ENCODE peak calls at places on chromosomes 7 and 10, in five cellular contexts. H is GM12878, S is HCT116, E is SK-N-SH, Y is H1. C is an unnamed sample.

GRCh38 chr10:53601260-53601875 is 828.8 kb upstream of the MBL2 start:
- DNase-seq in E (peak; percentile 14), Y (no peak), S (peak; percentile 4), H (no peak), C (peak; percentile 11)

GRCh38 chr10:93376372-93377296 is 105.5 kb downstream of the MYOF start:
- DNase-seq in H (peak; percentile 31), Y (no peak), S (peak; percentile 80), E (peak; percentile 72), C (peak; percentile 69)

GRCh38 chr7:135414850-135415439 is 95.0 kb downstream of the CNOT4 start:
- DNase-seq in H (no peak), Y (peak; percentile 54), E (peak; percentile 19), S (peak; percentile 65), C (peak; percentile 74)

GRCh38 chr7:44106311-44107065 is 2.3 kb downstream of the AEBP1 start:
- DNase-seq in Y (no peak), E (no peak), H (no peak), S (no peak), C (no peak)

GRCh38 chr10:3222068-3222467 is 49.5 kb upstream of the PITRM1 start:
- DNase-seq in Y (no peak), H (no peak), S (no peak), E (no peak), C (no peak)

GRCh38 chr10:132439424-132440163 is 42.6 kb downstream of the PWWP2B start:
- DNase-seq in S (no peak), E (no peak), H (no peak), Y (no peak), C (no peak)

GRCh38 chr10:30736685-30737232 is 107.2 kb upstream of the LYZL2 start:
- DNase-seq in H (peak; percentile 94), Y (no peak), E (no peak), S (peak; percentile 16), C (no peak)

GRCh38 chr7:26376208-26376917 is 84.7 kb downstream of the SNX10 start:
- DNase-seq in H (no peak), E (peak; percentile 94), Y (no peak), S (no peak), C (peak; percentile 23)

GRCh38 chr10:97335188-97335619 is 675 bp upstream of the FRAT2 start:
- DNase-seq in H (no peak), E (no peak), S (no peak), Y (no peak), C (no peak)

GRCh38 chr7:135924302-135924701 is 52.9 kb downstream of the MTPN start:
- DNase-seq in H (no peak), E (no peak), Y (no peak), S (no peak), C (no peak)

GRCh38 chr7:133850497-133851070 is 276.6 kb upstream of the LRGUK start:
- DNase-seq in H (no peak), Y (no peak), S (no peak), E (no peak), C (no peak)

GRCh38 chr7:107118109-107118900 is 50.5 kb upstream of the HBP1 start:
- DNase-seq in S (no peak), H (no peak), E (no peak), Y (no peak), C (no peak)

GRCh38 chr10:12499587-12499986 is 150.2 kb downstream of the CAMK1D start:
- DNase-seq in Y (no peak), S (no peak), E (no peak), H (no peak), C (no peak)

GRCh38 chr10:49272251-49273081 is 26.5 kb upstream of the C10orf71 start:
- DNase-seq in H (no peak), S (no peak), E (no peak), Y (no peak), C (no peak)

GRCh38 chr7:136086712-136087111 is 109.6 kb upstream of the MTPN start:
- DNase-seq in Y (peak; percentile 62), H (peak; percentile 30), S (peak; percentile 36), E (peak; percentile 43), C (peak; percentile 53)

GRCh38 chr7:142539901-142540300 is 209.4 kb upstream of the PRSS1 start:
- DNase-seq in S (no peak), Y (no peak), E (no peak), H (no peak), C (no peak)

GRCh38 chr10:62153191-62153590 is 115.5 kb downstream of the RTKN2 start:
- DNase-seq in H (no peak), S (no peak), Y (no peak), E (no peak), C (no peak)

GRCh38 chr10:132856869-132857524 is 71.0 kb upstream of the NKX6-2 start:
- DNase-seq in E (no peak), S (no peak), H (no peak), Y (no peak), C (no peak)

GRCh38 chr7:132419538-132419937 is 156.7 kb downstream of the PLXNA4 start:
- DNase-seq in H (no peak), E (no peak), S (no peak), Y (no peak), C (no peak)
- H3K4me2 ChIP-seq in H (no peak overlapping the region), E (no peak overlapping the region), S (no peak overlapping the region), Y (no peak overlapping the region), C (no peak overlapping the region)

GRCh38 chr10:125661942-125662515 is 20.9 kb downstream of the TEX36 start:
- DNase-seq in Y (no peak), E (no peak), S (peak; percentile 97), H (no peak), C (no peak)
- TF ChIP-seq YY1 in Y (no peak), E (no peak), S (peak; percentile 7), H (no peak), C (no peak)

GRCh38 chr7:47591655-47592572 is 10.0 kb upstream of the TNS3 start:
- DNase-seq in H (no peak), E (no peak), Y (no peak), S (no peak), C (peak; percentile 75)
- H3K4me2 ChIP-seq in H (no peak overlapping the region), E (no peak overlapping the region), Y (no peak overlapping the region), S (no peak overlapping the region), C (peak overlapping the region; percentile 67)

DNA sequence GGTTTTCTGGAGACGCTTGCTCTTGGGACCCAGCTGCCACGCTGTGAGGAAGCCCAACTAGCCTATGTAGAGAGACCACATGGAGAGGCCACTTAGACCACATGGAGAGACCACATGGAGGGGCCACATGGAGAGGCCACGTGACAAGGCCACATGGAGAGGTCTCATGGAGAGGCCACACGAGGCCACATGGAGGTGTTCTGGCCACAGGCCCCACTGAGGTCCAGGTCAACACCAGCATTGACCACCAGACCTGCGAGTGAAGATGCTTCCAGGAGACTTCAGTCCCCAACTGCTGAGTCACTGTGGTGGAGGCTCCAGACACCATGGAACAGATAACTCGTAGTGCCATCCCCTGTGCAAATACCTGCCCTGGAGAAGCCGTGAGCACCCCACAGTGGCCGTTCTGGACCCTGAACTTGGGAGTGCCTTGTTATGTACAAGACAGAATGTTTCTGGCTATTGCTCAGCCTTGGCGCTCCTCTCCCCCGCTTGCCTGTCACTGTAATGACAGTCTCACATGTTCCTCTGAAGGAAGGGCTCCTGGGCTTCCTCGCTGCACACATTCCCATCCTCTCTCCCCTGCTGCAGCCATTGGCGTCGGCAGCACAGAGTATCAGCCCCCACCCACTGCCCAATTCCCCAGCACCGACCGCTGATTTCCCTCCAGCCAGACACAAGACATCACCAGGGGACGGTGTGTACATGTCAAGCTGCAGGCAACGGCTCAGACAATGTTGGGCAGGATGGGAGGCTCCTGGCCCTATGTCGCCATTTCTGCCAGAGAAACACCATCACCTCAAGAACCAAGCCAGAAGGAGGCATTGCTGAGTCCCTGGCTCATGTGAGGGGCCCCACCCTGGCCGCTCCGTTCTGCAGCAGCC is 49.0 kb upstream of the TNRC18 start:
- DNase-seq in S (no peak), E (no peak), H (no peak), Y (no peak), C (peak; percentile 49)
- TF ChIP-seq YY1 in S (no peak), E (no peak), H (no peak), Y (no peak), C (no peak)

GRCh38 chr10:119292968-119293367 is 85.6 kb downstream of the GRK5 start:
- DNase-seq in E (no peak), H (no peak), Y (no peak), S (no peak), C (no peak)
- H3K4me2 ChIP-seq in E (no peak overlapping the region), H (no peak overlapping the region), Y (no peak overlapping the region), S (no peak overlapping the region), C (no peak overlapping the region)

GRCh38 chr10:99630991-99631390 is 10.8 kb upstream of the SLC25A28 start:
- DNase-seq in H (no peak), S (no peak), Y (no peak), E (no peak), C (no peak)
- TF ChIP-seq YY1 in H (no peak), S (no peak), Y (no peak), E (no peak), C (no peak)

GRCh38 chr10:89279449-89279869 is 22.4 kb upstream of the IFIT2 start:
- DNase-seq in E (no peak), Y (no peak), H (no peak), S (no peak), C (no peak)

GRCh38 chr10:89280501-89280900 is 21.3 kb upstream of the IFIT2 start:
- DNase-seq in H (no peak), E (no peak), Y (no peak), S (no peak), C (no peak)

GRCh38 chr10:89275383-89275782 is 23.8 kb upstream of the LIPA start:
- DNase-seq in Y (no peak), H (no peak), S (no peak), E (no peak), C (no peak)

GRCh38 chr10:89274928-89275327 is 23.4 kb upstream of the LIPA start:
- DNase-seq in H (no peak), E (no peak), S (no peak), Y (no peak), C (no peak)

GRCh38 chr10:89278034-89278535 is 23.8 kb upstream of the IFIT2 start:
- DNase-seq in E (peak; percentile 34), Y (no peak), H (no peak), S (peak; percentile 67), C (peak; percentile 81)
- H3K4me2 ChIP-seq in E (peak overlapping the region; percentile 63), Y (no peak overlapping the region), H (no peak overlapping the region), S (peak overlapping the region; percentile 70), C (no peak overlapping the region)

DNA sequence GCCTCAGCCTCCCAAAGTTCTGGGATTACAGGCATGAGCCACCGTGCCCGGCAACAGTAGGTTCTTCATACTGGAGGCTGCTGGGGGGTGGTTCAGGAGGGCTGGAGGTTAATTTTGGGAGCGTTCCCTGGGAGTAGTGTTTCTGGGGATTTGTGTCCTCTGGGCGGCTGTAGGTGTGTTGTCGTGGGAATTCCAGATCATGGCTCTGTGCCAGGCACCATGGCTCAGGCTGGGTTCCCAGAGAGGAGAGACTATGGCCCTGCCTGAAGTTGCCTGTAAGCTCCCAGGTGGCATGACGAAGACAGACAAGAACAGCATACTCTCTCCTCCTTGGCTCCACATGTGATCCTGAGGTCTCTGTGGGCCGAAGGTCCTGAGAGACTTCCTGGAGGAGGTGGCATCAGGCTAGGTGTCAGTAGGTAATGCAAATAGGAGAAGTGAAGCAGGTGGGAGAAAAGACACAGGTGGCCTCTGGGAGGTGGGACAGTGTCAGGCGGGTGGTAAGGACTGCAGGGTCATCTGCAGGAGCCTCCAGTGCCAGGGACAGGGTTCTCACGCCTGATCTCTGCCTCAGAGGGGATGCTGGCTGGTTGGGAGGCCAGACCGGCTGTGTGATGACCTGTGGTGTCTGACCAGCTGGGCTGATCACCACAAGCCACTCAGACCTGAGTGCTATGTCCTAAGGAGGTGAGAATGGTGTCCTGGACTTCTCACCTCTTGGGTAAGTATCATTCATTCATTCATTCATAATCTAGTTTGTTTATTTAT is 18.7 kb downstream of the CLIP2 start:
- DNase-seq in H (no peak), S (no peak), Y (no peak), E (peak; percentile 28), C (no peak)
- TF ChIP-seq YY1 in H (no peak), S (no peak), Y (no peak), E (no peak), C (no peak)